ENCODE peak calls at places on chromosomes 1 and 21, in four cellular contexts. Y is K562, Q is GM12878, O is HepG2. Z is an unnamed sample.

GRCh38 chr21:31235671-31236450 is 108.2 kb downstream of the TIAM1 start:
- DNase-seq in Q (no peak), Y (no peak), O (no peak), Z (no peak)

GRCh38 chr21:31873275-31873695 is 465 bp downstream of the HUNK start:
- DNase-seq in O (no peak), Q (no peak), Y (no peak), Z (peak)

GRCh38 chr1:53511933-53512806 is 53.0 kb downstream of the DMRTB1 start:
- DNase-seq in Q (no peak), Y (no peak), O (no peak), Z (no peak)

GRCh38 chr1:1421147-1421906 is at the start of gene ANKRD65:
- DNase-seq in O (peak), Q (no peak), Y (no peak), Z (peak)

GRCh38 chr1:35436078-35436477 is 121.1 kb downstream of the KIAA0319L start:
- DNase-seq in O (no peak), Y (no peak), Q (no peak), Z (no peak)

GRCh38 chr1:1020000-1020404 is at the start of gene AGRN:
- DNase-seq in O (no peak), Q (no peak), Y (no peak), Z (no peak)

GRCh38 chr1:217482356-217483102 is 148.4 kb downstream of the GPATCH2 start:
- DNase-seq in Y (no peak), O (no peak), Q (peak), Z (no peak)

GRCh38 chr1:207811920-207812720 is 60.3 kb downstream of the CD46 start:
- DNase-seq in O (peak), Y (peak), Q (no peak), Z (peak)

GRCh38 chr1:182381962-182382819 is 9.4 kb downstream of the GLUL start:
- DNase-seq in O (no peak), Y (no peak), Q (no peak), Z (no peak)

GRCh38 chr1:30878559-30878958 is 30.0 kb downstream of the SDC3 start:
- DNase-seq in O (no peak), Q (no peak), Y (no peak), Z (no peak)

GRCh38 chr1:39841429-39841828 is 41.9 kb downstream of the TRIT1 start:
- DNase-seq in Q (no peak), O (no peak), Y (no peak), Z (no peak)

GRCh38 chr1:110440877-110441276 is 10.1 kb upstream of the PROK1 start:
- DNase-seq in Q (no peak), Y (no peak), O (no peak), Z (no peak)

GRCh38 chr1:228748431-228748830 is 13.2 kb downstream of the RHOU start:
- DNase-seq in O (no peak), Q (no peak), Y (no peak), Z (no peak)

GRCh38 chr21:31346256-31346821 is 2.3 kb upstream of the TIAM1 start:
- DNase-seq in Q (no peak), O (no peak), Y (no peak), Z (no peak)

GRCh38 chr1:237065903-237066302 is 23.9 kb downstream of the RYR2 start:
- DNase-seq in Q (no peak), O (no peak), Y (no peak), Z (no peak)

GRCh38 chr1:116179398-116179797 is 68.2 kb downstream of the MAB21L3 start:
- DNase-seq in Y (no peak), O (peak), Q (no peak), Z (no peak)

GRCh38 chr1:101166583-101167120 is 70.2 kb upstream of the S1PR1 start:
- DNase-seq in Y (no peak), O (no peak), Q (no peak), Z (no peak)

GRCh38 chr1:188668083-188668482 is 1809.6 kb downstream of the BRINP3 start:
- DNase-seq in Q (no peak), Y (no peak), O (peak), Z (no peak)

GRCh38 chr1:33683913-33684312 is 180.0 kb upstream of the HMGB4 start:
- DNase-seq in Q (no peak), Y (no peak), O (no peak), Z (no peak)

GRCh38 chr1:7224644-7225043 is 439.4 kb downstream of the CAMTA1 start:
- DNase-seq in O (no peak), Q (no peak), Y (no peak), Z (peak)

GRCh38 chr1:18956189-18957135 is at the start of gene IFFO2:
- DNase-seq in Q (peak), Y (peak), O (peak), Z (peak)

GRCh38 chr1:180572745-180573144 is 14.0 kb downstream of the OVAAL start:
- DNase-seq in O (no peak), Q (no peak), Y (no peak), Z (no peak)

GRCh38 chr1:46983416-46983815 is 40.1 kb upstream of the CYP4X1 start:
- DNase-seq in O (no peak), Q (no peak), Y (no peak), Z (peak)

GRCh38 chr21:43727571-43728466 is 8.9 kb downstream of the PDXK start:
- DNase-seq in Q (no peak), Y (no peak), O (peak), Z (peak)

GRCh38 chr1:53653631-53654030 is 85.3 kb downstream of the GLIS1 start:
- DNase-seq in O (no peak), Y (no peak), Q (no peak), Z (no peak)

GRCh38 chr1:151713874-151714273 is 2.7 kb downstream of the CELF3 start:
- DNase-seq in Y (no peak), O (no peak), Q (no peak), Z (no peak)

GRCh38 chr1:240310226-240310925 is 218.7 kb downstream of the FMN2 start:
- DNase-seq in Q (no peak), Y (no peak), O (no peak), Z (no peak)
- TF ChIP-seq TCF7 in Q (no peak), Y (no peak), O (no peak), Z (no peak)

DNA sequence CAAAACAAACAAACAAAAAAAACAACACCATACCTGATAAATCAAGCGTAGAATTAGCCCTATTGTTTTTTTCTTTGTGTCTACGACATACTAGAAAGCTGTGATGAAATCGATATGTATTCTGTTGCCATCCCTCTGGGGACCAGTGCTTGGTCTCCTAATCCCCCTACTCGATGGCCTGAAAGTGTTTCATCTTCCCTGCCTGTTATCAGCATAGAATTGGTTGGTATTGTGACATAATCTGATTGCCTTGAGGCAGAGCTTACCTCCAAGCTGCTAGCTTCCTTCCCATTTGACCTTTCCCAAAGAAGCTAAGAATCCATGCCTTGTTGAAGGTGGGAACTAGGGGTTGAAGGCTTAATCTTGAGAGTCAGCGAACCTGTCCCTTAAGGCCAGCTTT is 40.7 kb upstream of the PIGV start:
- DNase-seq in Y (no peak), Q (no peak), O (no peak), Z (no peak)
- TF ChIP-seq TCF7 in Y (no peak), Q (no peak), O (no peak), Z (no peak)

GRCh38 chr1:55468438-55468837 is 253.3 kb upstream of the USP24 start:
- DNase-seq in Q (no peak), O (no peak), Y (no peak), Z (no peak)

GRCh38 chr1:55464550-55464949 is 249.4 kb upstream of the USP24 start:
- DNase-seq in O (no peak), Y (no peak), Q (no peak), Z (no peak)

GRCh38 chr1:55466921-55467320 is 251.8 kb upstream of the USP24 start:
- DNase-seq in O (no peak), Y (no peak), Q (no peak), Z (no peak)

GRCh38 chr1:55466343-55466742 is 251.2 kb upstream of the USP24 start:
- DNase-seq in Q (no peak), O (no peak), Y (no peak), Z (no peak)

DNA sequence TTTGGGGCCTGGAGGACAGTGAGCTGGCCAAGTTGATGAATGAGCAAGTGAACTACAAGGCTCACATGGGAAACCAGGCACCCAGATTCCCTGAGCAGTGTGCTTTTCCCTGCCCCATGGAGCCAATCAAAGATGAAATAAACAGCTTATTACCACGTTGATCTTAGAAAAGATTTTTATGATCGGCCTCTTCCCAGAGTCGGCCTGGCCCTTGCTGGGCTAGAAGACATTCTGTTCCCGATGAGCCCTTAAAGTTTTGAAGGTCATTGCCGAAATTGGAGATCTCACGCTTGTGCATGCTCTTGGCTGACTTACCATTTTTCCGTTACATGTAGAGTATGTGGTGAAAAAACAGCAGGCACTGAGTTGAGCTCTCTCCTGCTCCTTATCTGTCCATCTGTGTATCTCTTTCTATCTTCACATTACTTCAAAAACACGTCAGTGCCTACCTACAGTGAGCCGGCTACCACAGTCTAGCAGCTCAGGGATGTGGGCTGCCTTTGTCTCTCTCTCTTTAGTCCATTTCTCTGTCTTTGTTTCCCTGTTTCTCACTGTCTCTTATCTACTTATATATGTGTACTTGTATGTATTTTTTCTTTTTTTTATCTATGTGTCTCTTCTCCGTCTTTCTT is 248.8 kb upstream of the USP24 start:
- DNase-seq in O (no peak), Y (no peak), Q (no peak), Z (no peak)
- TF ChIP-seq TCF7 in O (no peak), Y (no peak), Q (no peak), Z (no peak)

GRCh38 chr1:43671626-43672330 is 21.8 kb downstream of the KDM4A start:
- DNase-seq in O (no peak), Y (no peak), Q (no peak), Z (no peak)
- TF ChIP-seq TCF7 in O (no peak), Y (no peak), Q (no peak), Z (no peak)

DNA sequence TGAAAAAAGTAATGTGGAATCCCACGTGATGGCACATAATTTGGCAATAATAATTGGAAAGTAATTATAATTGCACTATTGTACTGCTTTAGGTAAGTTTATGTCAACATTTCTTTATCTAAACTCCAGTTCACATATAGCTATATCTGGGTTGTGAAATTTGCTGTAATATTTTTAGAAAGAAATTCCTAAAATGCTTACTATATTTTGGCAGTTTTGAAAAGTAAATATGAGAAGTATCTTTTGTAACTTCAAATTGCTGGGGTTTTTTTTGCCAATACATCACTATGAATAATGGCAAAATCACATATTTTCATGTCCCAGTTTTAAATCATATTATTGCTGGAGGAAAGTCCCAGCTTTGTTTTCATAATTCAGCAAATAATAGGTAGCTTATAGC is 197.5 kb downstream of the PDE4B start:
- DNase-seq in O (no peak), Q (no peak), Y (no peak), Z (no peak)
- TF ChIP-seq TCF7 in O (no peak), Q (no peak), Y (no peak), Z (no peak)

GRCh38 chr1:235329139-235329808 is 904 bp downstream of the GGPS1 start:
- DNase-seq in Y (no peak), Q (peak), O (no peak), Z (peak)
- TF ChIP-seq TCF7 in Y (no peak), Q (no peak), O (no peak), Z (no peak)

GRCh38 chr1:164660415-164661174 is 101.6 kb downstream of the PBX1 start:
- DNase-seq in O (no peak), Y (no peak), Q (peak), Z (no peak)
- TF ChIP-seq TCF7 in O (no peak), Y (no peak), Q (no peak), Z (no peak)

GRCh38 chr1:59041878-59042277 is 255.0 kb upstream of the FGGY start:
- DNase-seq in O (no peak), Y (no peak), Q (no peak), Z (no peak)
- TF ChIP-seq TCF7 in O (no peak), Y (no peak), Q (no peak), Z (no peak)

GRCh38 chr1:212864201-212864600 is 6.1 kb downstream of the FLVCR1 start:
- DNase-seq in Y (no peak), O (no peak), Q (no peak), Z (no peak)
- TF ChIP-seq TCF7 in Y (no peak), O (no peak), Q (no peak), Z (no peak)

GRCh38 chr1:177812650-177813049 is 157.2 kb downstream of the SEC16B start:
- DNase-seq in Q (no peak), O (no peak), Y (no peak), Z (no peak)

GRCh38 chr1:177811461-177811860 is 158.4 kb downstream of the SEC16B start:
- DNase-seq in Q (no peak), O (no peak), Y (no peak), Z (no peak)

GRCh38 chr1:177812144-177812543 is 157.7 kb downstream of the SEC16B start:
- DNase-seq in Y (no peak), Q (no peak), O (no peak), Z (no peak)

DNA sequence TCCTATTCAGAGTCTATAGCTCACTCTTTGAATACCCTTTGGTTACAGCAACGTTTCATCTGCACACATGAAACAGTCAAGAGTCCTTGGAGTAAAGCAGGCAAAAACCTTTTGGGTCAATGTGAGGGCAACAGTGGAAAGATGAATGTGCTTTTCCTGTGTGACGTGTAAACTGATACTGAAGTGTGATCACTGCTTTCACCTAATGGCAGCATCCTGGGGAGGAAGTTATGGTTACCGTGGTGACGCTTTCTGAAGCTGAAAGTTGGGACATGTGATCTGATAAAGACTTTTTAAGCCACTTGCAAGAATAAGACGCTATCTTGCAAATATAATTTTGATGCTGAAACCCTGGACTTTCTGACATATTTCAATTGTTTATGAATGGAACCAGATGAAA is 160.0 kb downstream of the SEC16B start:
- DNase-seq in Y (no peak), O (no peak), Q (peak), Z (no peak)
- TF ChIP-seq TCF7 in Y (no peak), O (no peak), Q (no peak), Z (no peak)

Z was measured in WTC11.